ENCODE peak calls at places on chromosomes 4 and X, in ten cellular contexts. O is endodermal cell; I is IMR-90; D is stomach; A is Peyer's patch; Y is CD8-positive, alpha-beta memory T cell; C is thyroid gland; L is H9; G is esophagus squamous epithelium; F is gastrocnemius medialis. H is an unnamed sample.

GRCh38 chrX:41822917-41823316 is 98.9 kb downstream of the GPR82 start:
- DNase-seq in C (no peak), A (no peak), L (no peak), F (no peak), Y (no peak), O (peak; percentile 84), D (no peak), G (no peak), I (no peak), H (no peak)

GRCh38 chrX:85914431-85914830 is 132.9 kb downstream of the CHM start:
- DNase-seq in I (no peak), D (no peak), C (no peak), L (no peak), Y (no peak), A (no peak), F (no peak), G (no peak), O (no peak), H (no peak)

GRCh38 chr4:109171098-109171497 is 131.4 kb downstream of the COL25A1 start:
- DNase-seq in D (no peak), Y (no peak), G (no peak), L (no peak), C (no peak), A (no peak), O (no peak), F (no peak), I (no peak), H (no peak)

GRCh38 chrX:45781901-45782553 is 581.4 kb upstream of the DIPK2B start:
- DNase-seq in F (no peak), A (no peak), L (no peak), Y (no peak), G (no peak), I (peak; percentile 84), D (no peak), O (no peak), C (no peak), H (no peak)

GRCh38 chrX:37998586-37999267 is 7.6 kb upstream of the SYTL5 start:
- DNase-seq in C (no peak), F (no peak), Y (no peak), A (no peak), G (no peak), L (no peak), O (no peak), I (peak; percentile 80), D (no peak), H (no peak)

GRCh38 chr4:156594619-156595018 is 377.0 kb downstream of the PDGFC start:
- DNase-seq in O (no peak), C (peak; percentile 89), A (no peak), I (no peak), L (no peak), G (no peak), D (peak; percentile 27), F (peak; percentile 30), Y (no peak), H (no peak)

GRCh38 chr4:109359040-109359646 is 56.7 kb upstream of the COL25A1 start:
- DNase-seq in A (no peak), L (no peak), F (no peak), G (no peak), O (no peak), I (no peak), D (no peak), Y (no peak), C (no peak), H (peak; percentile 57)

GRCh38 chrX:48753708-48754107 is 7.8 kb upstream of the GLOD5 start:
- DNase-seq in A (no peak), C (no peak), O (no peak), L (no peak), F (no peak), I (no peak), D (no peak), Y (no peak), G (no peak), H (no peak)

GRCh38 chr4:112677519-112678091 is 40.7 kb downstream of the LARP7 start:
- DNase-seq in L (no peak), C (no peak), A (no peak), Y (no peak), D (no peak), O (no peak), I (no peak), F (no peak), G (no peak), H (no peak)
- H3K9me3 ChIP-seq in L (no peaks in the 10 kb centered on the region), C (no peaks in the 10 kb centered on the region), A (no peaks in the 10 kb centered on the region), Y (no peaks in the 10 kb centered on the region), D (no peaks in the 10 kb centered on the region), O (no peaks in the 10 kb centered on the region), I (no peaks in the 10 kb centered on the region), F (no peaks in the 10 kb centered on the region), G (no peaks in the 10 kb centered on the region), H (no peaks in the 10 kb centered on the region)

GRCh38 chr4:43103048-43103447 is 210.5 kb downstream of the GRXCR1 start:
- DNase-seq in C (no peak), D (no peak), O (no peak), F (no peak), I (no peak), A (no peak), G (no peak), Y (no peak), L (no peak), H (no peak)
- H3K9me3 ChIP-seq in C (no peaks in the 10 kb centered on the region), D (no peaks in the 10 kb centered on the region), O (no peaks in the 10 kb centered on the region), F (no peaks in the 10 kb centered on the region), I (no peaks in the 10 kb centered on the region), A (no peaks in the 10 kb centered on the region), G (no peaks in the 10 kb centered on the region), Y (no peaks in the 10 kb centered on the region), L (no peaks in the 10 kb centered on the region), H (no peaks in the 10 kb centered on the region)

GRCh38 chrX:155761185-155761584 is 120.0 kb upstream of the VAMP7 start:
- DNase-seq in O (no peak), G (no peak), I (no peak), Y (no peak), C (no peak), D (no peak), L (no peak), F (no peak), A (no peak), H (no peak)
- H3K9me3 ChIP-seq in O (peaks cover 55% of the 10 kb centered on the region), G (no peaks in the 10 kb centered on the region), I (no peaks in the 10 kb centered on the region), Y (no peaks in the 10 kb centered on the region), C (no peaks in the 10 kb centered on the region), D (no peaks in the 10 kb centered on the region), L (peaks cover 17% of the 10 kb centered on the region), F (no peaks in the 10 kb centered on the region), A (no peaks in the 10 kb centered on the region), H (no peaks in the 10 kb centered on the region)

GRCh38 chrX:148670277-148670676 is 169.9 kb downstream of the AFF2 start:
- DNase-seq in Y (no peak), D (no peak), A (no peak), I (no peak), F (no peak), C (no peak), G (no peak), O (no peak), L (no peak), H (no peak)
- H3K9me3 ChIP-seq in Y (no peaks in the 10 kb centered on the region), D (peaks cover 33% of the 10 kb centered on the region), A (no peaks in the 10 kb centered on the region), I (peaks cover 2% of the 10 kb centered on the region), F (no peaks in the 10 kb centered on the region), C (no peaks in the 10 kb centered on the region), G (no peaks in the 10 kb centered on the region), O (peaks cover 4% of the 10 kb centered on the region), L (peaks cover 54% of the 10 kb centered on the region), H (peaks cover 21% of the 10 kb centered on the region)

DNA sequence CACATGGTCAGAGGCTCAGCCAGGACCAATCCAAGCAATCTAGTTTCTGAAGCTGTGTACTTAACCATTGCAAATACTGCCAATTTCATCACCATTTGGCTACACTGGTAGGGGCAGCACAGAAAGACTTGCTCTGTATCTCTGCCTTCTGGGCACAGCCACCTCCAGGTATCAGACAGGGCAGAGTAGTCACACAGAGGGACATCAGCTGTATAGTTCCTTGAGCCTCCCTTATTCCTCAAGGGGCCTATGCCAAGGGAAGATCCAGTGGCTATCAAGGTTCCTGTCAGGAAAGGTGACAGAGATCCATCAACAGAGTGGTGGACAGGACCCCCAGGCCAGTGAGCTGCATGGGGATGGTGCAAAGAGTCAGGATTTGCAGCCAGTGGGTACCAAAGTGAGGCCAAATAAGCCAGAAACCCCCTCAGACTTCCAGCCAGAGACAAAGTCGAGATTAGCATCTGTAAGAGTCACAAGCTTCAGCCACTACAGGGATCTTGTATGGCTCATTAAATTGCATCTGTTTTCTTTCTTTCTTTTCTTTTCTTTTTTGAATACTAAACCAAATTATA is 381.6 kb upstream of the CPEB2 start:
- DNase-seq in D (no peak), C (no peak), F (no peak), L (peak; percentile 32), I (no peak), A (no peak), O (peak; percentile 39), Y (no peak), G (no peak), H (no peak)
- H3K9me3 ChIP-seq in D (no peaks in the 10 kb centered on the region), C (no peaks in the 10 kb centered on the region), F (no peaks in the 10 kb centered on the region), L (no peaks in the 10 kb centered on the region), I (peaks cover 3% of the 10 kb centered on the region), A (no peaks in the 10 kb centered on the region), O (peaks cover 5% of the 10 kb centered on the region), Y (no peaks in the 10 kb centered on the region), G (no peaks in the 10 kb centered on the region), H (no peaks in the 10 kb centered on the region)

GRCh38 chr4:88350786-88351185 is 27.9 kb upstream of the HERC6 start:
- DNase-seq in A (no peak), C (no peak), I (no peak), G (no peak), Y (no peak), D (no peak), F (no peak), L (no peak), O (no peak), H (no peak)

GRCh38 chr4:88356771-88357170 is 21.9 kb upstream of the HERC6 start:
- DNase-seq in A (no peak), F (no peak), D (no peak), Y (no peak), L (no peak), I (no peak), C (no peak), G (no peak), O (no peak), H (no peak)

GRCh38 chr4:88357262-88357661 is 21.4 kb upstream of the HERC6 start:
- DNase-seq in Y (no peak), L (no peak), A (no peak), I (no peak), O (no peak), G (no peak), F (no peak), C (no peak), D (no peak), H (no peak)

GRCh38 chr4:88352062-88352461 is 26.6 kb upstream of the HERC6 start:
- DNase-seq in L (no peak), A (no peak), I (peak; percentile 16), D (no peak), F (no peak), G (no peak), O (no peak), Y (no peak), C (no peak), H (no peak)

GRCh38 chr4:88353324-88353723 is 25.3 kb upstream of the HERC6 start:
- DNase-seq in A (no peak), L (no peak), C (no peak), F (no peak), Y (no peak), G (no peak), I (no peak), O (no peak), D (no peak), H (no peak)
- H3K9me3 ChIP-seq in A (no peaks in the 10 kb centered on the region), L (no peaks in the 10 kb centered on the region), C (no peaks in the 10 kb centered on the region), F (no peaks in the 10 kb centered on the region), Y (no peaks in the 10 kb centered on the region), G (no peaks in the 10 kb centered on the region), I (no peaks in the 10 kb centered on the region), O (peaks cover 72% of the 10 kb centered on the region), D (peaks cover 20% of the 10 kb centered on the region), H (peaks cover 8% of the 10 kb centered on the region)

GRCh38 chr4:8928074-8928473 is 56.4 kb upstream of the HMX1 start:
- DNase-seq in D (no peak), A (no peak), F (no peak), O (no peak), Y (no peak), G (no peak), L (no peak), I (no peak), C (no peak), H (no peak)
- H3K9me3 ChIP-seq in D (peaks cover 19% of the 10 kb centered on the region), A (no peaks in the 10 kb centered on the region), F (no peaks in the 10 kb centered on the region), O (peaks cover 10% of the 10 kb centered on the region), Y (no peaks in the 10 kb centered on the region), G (no peaks in the 10 kb centered on the region), L (peaks cover 8% of the 10 kb centered on the region), I (no peaks in the 10 kb centered on the region), C (no peaks in the 10 kb centered on the region), H (peaks cover 10% of the 10 kb centered on the region)